ENCODE peak calls at places on chromosomes 11 and 22, in five cellular contexts. One of them, this sample, is unnamed.

GRCh38 chr22:44523981-44524759 is 26.1 kb upstream of the RTL6 start:
- DNase-seq in NCI-H460: no peak
- DNase-seq in fibroblast of lung: peak
- DNase-seq in effector memory CD8-positive, alpha-beta T cell: no peak
- DNase-seq in stromal cell of bone marrow: peak
- DNase-seq in this sample: peak

GRCh38 chr11:84501750-84502149 is 1125.4 kb downstream of the DLG2 start:
- DNase-seq in NCI-H460: no peak
- DNase-seq in fibroblast of lung: no peak
- DNase-seq in stromal cell of bone marrow: no peak
- DNase-seq in effector memory CD8-positive, alpha-beta T cell: no peak
- DNase-seq in this sample: no peak

GRCh38 chr22:19292262-19293230 is 1.0 kb upstream of the CLTCL1 start:
- DNase-seq in stromal cell of bone marrow: peak
- DNase-seq in NCI-H460: no peak
- DNase-seq in effector memory CD8-positive, alpha-beta T cell: no peak
- DNase-seq in fibroblast of lung: peak
- DNase-seq in this sample: no peak

GRCh38 chr11:122584670-122585069 is 70.9 kb upstream of the UBASH3B start:
- DNase-seq in fibroblast of lung: no peak
- DNase-seq in NCI-H460: no peak
- DNase-seq in effector memory CD8-positive, alpha-beta T cell: no peak
- DNase-seq in stromal cell of bone marrow: no peak
- DNase-seq in this sample: no peak

GRCh38 chr11:3136542-3137455 is 28.3 kb downstream of the OSBPL5 start:
- DNase-seq in stromal cell of bone marrow: no peak
- DNase-seq in effector memory CD8-positive, alpha-beta T cell: peak
- DNase-seq in NCI-H460: no peak
- DNase-seq in fibroblast of lung: no peak
- DNase-seq in this sample: no peak

GRCh38 chr11:1706634-1707400 is 9.8 kb downstream of the KRTAP5-6 start:
- DNase-seq in stromal cell of bone marrow: no peak
- DNase-seq in fibroblast of lung: no peak
- DNase-seq in NCI-H460: peak
- DNase-seq in effector memory CD8-positive, alpha-beta T cell: no peak
- DNase-seq in this sample: no peak

GRCh38 chr22:50035131-50035881 is 22.7 kb upstream of the IL17REL start:
- DNase-seq in fibroblast of lung: no peak
- DNase-seq in effector memory CD8-positive, alpha-beta T cell: no peak
- DNase-seq in stromal cell of bone marrow: no peak
- DNase-seq in NCI-H460: no peak
- DNase-seq in this sample: no peak

GRCh38 chr22:31652911-31653684 is 8.9 kb downstream of the PISD start:
- DNase-seq in NCI-H460: no peak
- DNase-seq in effector memory CD8-positive, alpha-beta T cell: no peak
- DNase-seq in stromal cell of bone marrow: no peak
- DNase-seq in fibroblast of lung: no peak
- DNase-seq in this sample: no peak

GRCh38 chr22:38193580-38193979 is 8.2 kb upstream of the MAFF start:
- DNase-seq in NCI-H460: no peak
- DNase-seq in fibroblast of lung: peak
- DNase-seq in stromal cell of bone marrow: no peak
- DNase-seq in effector memory CD8-positive, alpha-beta T cell: no peak
- DNase-seq in this sample: no peak

GRCh38 chr22:27724181-27724580 is 77.4 kb downstream of the MN1 start:
- DNase-seq in fibroblast of lung: no peak
- DNase-seq in effector memory CD8-positive, alpha-beta T cell: no peak
- DNase-seq in stromal cell of bone marrow: no peak
- DNase-seq in NCI-H460: no peak
- DNase-seq in this sample: no peak

GRCh38 chr11:133957926-133958325 is 1.2 kb upstream of the IGSF9B start:
- DNase-seq in fibroblast of lung: no peak
- DNase-seq in stromal cell of bone marrow: no peak
- DNase-seq in effector memory CD8-positive, alpha-beta T cell: no peak
- DNase-seq in NCI-H460: no peak
- DNase-seq in this sample: peak

GRCh38 chr11:35167451-35167954 is 28.5 kb downstream of the CD44 start:
- DNase-seq in NCI-H460: no peak
- DNase-seq in stromal cell of bone marrow: peak
- DNase-seq in fibroblast of lung: peak
- DNase-seq in effector memory CD8-positive, alpha-beta T cell: no peak
- DNase-seq in this sample: no peak

GRCh38 chr11:8223513-8223899 is 40.2 kb downstream of the LMO1 start:
- DNase-seq in stromal cell of bone marrow: no peak
- DNase-seq in NCI-H460: no peak
- DNase-seq in effector memory CD8-positive, alpha-beta T cell: no peak
- DNase-seq in fibroblast of lung: no peak
- DNase-seq in this sample: no peak

GRCh38 chr11:1499899-1500298 is 13.3 kb upstream of the MOB2 start:
- DNase-seq in NCI-H460: no peak
- DNase-seq in effector memory CD8-positive, alpha-beta T cell: no peak
- DNase-seq in fibroblast of lung: no peak
- DNase-seq in stromal cell of bone marrow: no peak
- DNase-seq in this sample: no peak

GRCh38 chr22:48832592-48832991 is 995.1 kb downstream of the BRD1 start:
- DNase-seq in effector memory CD8-positive, alpha-beta T cell: no peak
- DNase-seq in stromal cell of bone marrow: no peak
- DNase-seq in fibroblast of lung: no peak
- DNase-seq in NCI-H460: no peak
- DNase-seq in this sample: no peak

GRCh38 chr11:65424200-65425104 is 1.9 kb downstream of the NEAT1 start:
- DNase-seq in fibroblast of lung: peak
- DNase-seq in effector memory CD8-positive, alpha-beta T cell: peak
- DNase-seq in NCI-H460: no peak
- DNase-seq in stromal cell of bone marrow: peak
- DNase-seq in this sample: peak

GRCh38 chr11:60915250-60915914 is 1.4 kb downstream of the TMEM109 start:
- DNase-seq in NCI-H460: no peak
- DNase-seq in effector memory CD8-positive, alpha-beta T cell: peak
- DNase-seq in stromal cell of bone marrow: peak
- DNase-seq in fibroblast of lung: peak
- DNase-seq in this sample: peak

GRCh38 chr11:69383372-69383771 is 89.4 kb downstream of the MYEOV start:
- DNase-seq in stromal cell of bone marrow: no peak
- DNase-seq in fibroblast of lung: no peak
- DNase-seq in effector memory CD8-positive, alpha-beta T cell: no peak
- DNase-seq in NCI-H460: no peak
- DNase-seq in this sample: no peak

GRCh38 chr11:10305262-10305963 is 540 bp downstream of the ADM start:
- DNase-seq in NCI-H460: no peak
- DNase-seq in stromal cell of bone marrow: no peak
- DNase-seq in effector memory CD8-positive, alpha-beta T cell: no peak
- DNase-seq in fibroblast of lung: peak
- DNase-seq in this sample: peak

GRCh38 chr11:117902001-117902855 is 25.8 kb upstream of the FXYD6 start:
- DNase-seq in fibroblast of lung: no peak
- DNase-seq in NCI-H460: no peak
- DNase-seq in stromal cell of bone marrow: no peak
- DNase-seq in effector memory CD8-positive, alpha-beta T cell: no peak
- DNase-seq in this sample: no peak

GRCh38 chr11:105139669-105140068 is at the start of gene CARD18:
- DNase-seq in NCI-H460: no peak
- DNase-seq in effector memory CD8-positive, alpha-beta T cell: no peak
- DNase-seq in stromal cell of bone marrow: no peak
- DNase-seq in fibroblast of lung: no peak
- DNase-seq in this sample: no peak

GRCh38 chr11:19290356-19290755 is 49.6 kb upstream of the E2F8 start:
- DNase-seq in stromal cell of bone marrow: no peak
- DNase-seq in NCI-H460: no peak
- DNase-seq in effector memory CD8-positive, alpha-beta T cell: no peak
- DNase-seq in fibroblast of lung: no peak
- DNase-seq in this sample: no peak

GRCh38 chr11:130369713-130370112 is 55.0 kb upstream of the ZBTB44 start:
- DNase-seq in NCI-H460: no peak
- DNase-seq in stromal cell of bone marrow: no peak
- DNase-seq in fibroblast of lung: no peak
- DNase-seq in effector memory CD8-positive, alpha-beta T cell: no peak
- DNase-seq in this sample: no peak

This sample was measured in astrocyte of the hippocampus.